ENCODE peak calls at places on chromosome 4, in six cellular contexts. One of them, this sample, is unnamed.

GRCh38 chr4:128386761-128387599 is 99.4 kb upstream of the PGRMC2 start:
- DNase-seq in neural progenitor cell: no peak
- DNase-seq in fibroblast of lung: peak; percentile 98
- DNase-seq in astrocyte: peak; percentile 98
- DNase-seq in cardiac muscle cell: no peak
- DNase-seq in A673: peak; percentile 80
- DNase-seq in this sample: peak; percentile 91

GRCh38 chr4:6225469-6225868 is 25.1 kb upstream of the JAKMIP1 start:
- DNase-seq in neural progenitor cell: peak; percentile 79
- DNase-seq in astrocyte: peak; percentile 9
- DNase-seq in fibroblast of lung: peak; percentile 9
- DNase-seq in cardiac muscle cell: peak; percentile 80
- DNase-seq in A673: peak; percentile 46
- DNase-seq in this sample: no peak

GRCh38 chr4:163171590-163171989 is 4.9 kb upstream of the NAF1 start:
- DNase-seq in neural progenitor cell: no peak
- DNase-seq in A673: no peak
- DNase-seq in fibroblast of lung: no peak
- DNase-seq in astrocyte: no peak
- DNase-seq in cardiac muscle cell: no peak
- DNase-seq in this sample: no peak

GRCh38 chr4:28229092-28229491 is 1368.5 kb downstream of the STIM2 start:
- DNase-seq in fibroblast of lung: peak; percentile 19
- DNase-seq in neural progenitor cell: peak; percentile 62
- DNase-seq in cardiac muscle cell: no peak
- DNase-seq in astrocyte: peak; percentile 22
- DNase-seq in A673: no peak
- DNase-seq in this sample: no peak

GRCh38 chr4:167885872-167886271 is 206.5 kb upstream of the ANXA10 start:
- DNase-seq in fibroblast of lung: peak; percentile 8
- DNase-seq in astrocyte: no peak
- DNase-seq in cardiac muscle cell: no peak
- DNase-seq in neural progenitor cell: no peak
- DNase-seq in A673: no peak
- DNase-seq in this sample: no peak

GRCh38 chr4:127783026-127783769 is 1.1 kb downstream of the HSPA4L start:
- DNase-seq in astrocyte: peak; percentile 83
- DNase-seq in A673: no peak
- DNase-seq in cardiac muscle cell: peak; percentile 13
- DNase-seq in fibroblast of lung: peak; percentile 86
- DNase-seq in neural progenitor cell: peak; percentile 53
- DNase-seq in this sample: no peak

GRCh38 chr4:26839016-26839415 is 21.6 kb upstream of the STIM2 start:
- DNase-seq in neural progenitor cell: no peak
- DNase-seq in A673: no peak
- DNase-seq in fibroblast of lung: no peak
- DNase-seq in cardiac muscle cell: no peak
- DNase-seq in astrocyte: no peak
- DNase-seq in this sample: no peak

GRCh38 chr4:33160126-33160525 is 2440.0 kb downstream of the PCDH7 start:
- DNase-seq in astrocyte: no peak
- DNase-seq in A673: peak; percentile 42
- DNase-seq in cardiac muscle cell: peak; percentile 50
- DNase-seq in neural progenitor cell: peak; percentile 29
- DNase-seq in fibroblast of lung: no peak
- DNase-seq in this sample: no peak

GRCh38 chr4:123672987-123673386 is 276.4 kb downstream of the SPRY1 start:
- DNase-seq in A673: peak; percentile 27
- DNase-seq in cardiac muscle cell: no peak
- DNase-seq in neural progenitor cell: no peak
- DNase-seq in astrocyte: peak; percentile 74
- DNase-seq in fibroblast of lung: peak; percentile 73
- DNase-seq in this sample: peak; percentile 67

GRCh38 chr4:105624530-105624929 is 72.1 kb downstream of the ARHGEF38 start:
- DNase-seq in fibroblast of lung: peak; percentile 86
- DNase-seq in astrocyte: peak; percentile 81
- DNase-seq in A673: no peak
- DNase-seq in cardiac muscle cell: no peak
- DNase-seq in neural progenitor cell: no peak
- DNase-seq in this sample: no peak

GRCh38 chr4:123616970-123617392 is 220.4 kb downstream of the SPRY1 start:
- DNase-seq in A673: peak; percentile 92
- DNase-seq in astrocyte: no peak
- DNase-seq in fibroblast of lung: peak; percentile 35
- DNase-seq in cardiac muscle cell: no peak
- DNase-seq in neural progenitor cell: peak; percentile 45
- DNase-seq in this sample: no peak

GRCh38 chr4:152344001-152344400 is 191.9 kb downstream of the FBXW7 start:
- DNase-seq in fibroblast of lung: no peak
- DNase-seq in A673: no peak
- DNase-seq in cardiac muscle cell: no peak
- DNase-seq in astrocyte: no peak
- DNase-seq in neural progenitor cell: no peak
- DNase-seq in this sample: no peak

GRCh38 chr4:36734296-36734695 is 452.9 kb downstream of the DTHD1 start:
- DNase-seq in neural progenitor cell: no peak
- DNase-seq in astrocyte: no peak
- DNase-seq in A673: no peak
- DNase-seq in fibroblast of lung: no peak
- DNase-seq in cardiac muscle cell: no peak
- DNase-seq in this sample: no peak

GRCh38 chr4:81472249-81473085 is 760 bp upstream of the RASGEF1B start:
- DNase-seq in cardiac muscle cell: peak; percentile 55
- DNase-seq in fibroblast of lung: no peak
- DNase-seq in A673: peak; percentile 67
- DNase-seq in neural progenitor cell: peak; percentile 60
- DNase-seq in astrocyte: peak; percentile 8
- DNase-seq in this sample: no peak

GRCh38 chr4:8644461-8644891 is 51.9 kb downstream of the CPZ start:
- DNase-seq in neural progenitor cell: peak; percentile 61
- DNase-seq in A673: no peak
- DNase-seq in cardiac muscle cell: no peak
- DNase-seq in astrocyte: no peak
- DNase-seq in fibroblast of lung: no peak
- DNase-seq in this sample: no peak

GRCh38 chr4:8646296-8647093 is 53.9 kb downstream of the CPZ start:
- DNase-seq in cardiac muscle cell: no peak
- DNase-seq in fibroblast of lung: no peak
- DNase-seq in neural progenitor cell: peak; percentile 78
- DNase-seq in A673: no peak
- DNase-seq in astrocyte: no peak
- DNase-seq in this sample: no peak

GRCh38 chr4:8645753-8646124 is 53.2 kb downstream of the CPZ start:
- DNase-seq in astrocyte: no peak
- DNase-seq in neural progenitor cell: no peak
- DNase-seq in cardiac muscle cell: no peak
- DNase-seq in fibroblast of lung: no peak
- DNase-seq in A673: no peak
- DNase-seq in this sample: no peak

GRCh38 chr4:8643986-8644385 is 51.4 kb downstream of the CPZ start:
- DNase-seq in astrocyte: no peak
- DNase-seq in cardiac muscle cell: no peak
- DNase-seq in A673: no peak
- DNase-seq in fibroblast of lung: no peak
- DNase-seq in neural progenitor cell: no peak
- DNase-seq in this sample: no peak

GRCh38 chr4:8644966-8645752 is 52.6 kb downstream of the CPZ start:
- DNase-seq in A673: no peak
- DNase-seq in astrocyte: no peak
- DNase-seq in cardiac muscle cell: no peak
- DNase-seq in fibroblast of lung: no peak
- DNase-seq in neural progenitor cell: no peak
- DNase-seq in this sample: no peak
- H3K27me3 ChIP-seq in A673: peaks cover 41% of the 10 kb centered on the region
- H3K27me3 ChIP-seq in astrocyte: peaks cover 9% of the 10 kb centered on the region
- H3K27me3 ChIP-seq in cardiac muscle cell: no peaks in the 10 kb centered on the region
- H3K27me3 ChIP-seq in fibroblast of lung: no peaks in the 10 kb centered on the region
- H3K27me3 ChIP-seq in neural progenitor cell: no peaks in the 10 kb centered on the region
- H3K27me3 ChIP-seq in this sample: peaks cover 34% of the 10 kb centered on the region

GRCh38 chr4:173420324-173420752 is 21.4 kb upstream of the SCRG1 start:
- DNase-seq in fibroblast of lung: peak; percentile 23
- DNase-seq in neural progenitor cell: no peak
- DNase-seq in A673: peak; percentile 61
- DNase-seq in cardiac muscle cell: no peak
- DNase-seq in astrocyte: no peak
- DNase-seq in this sample: no peak

GRCh38 chr4:173420821-173421220 is 21.9 kb upstream of the SCRG1 start:
- DNase-seq in neural progenitor cell: no peak
- DNase-seq in astrocyte: peak; percentile 82
- DNase-seq in A673: no peak
- DNase-seq in cardiac muscle cell: no peak
- DNase-seq in fibroblast of lung: peak; percentile 82
- DNase-seq in this sample: no peak

GRCh38 chr4:173426064-173426463 is 27.1 kb upstream of the SCRG1 start:
- DNase-seq in fibroblast of lung: no peak
- DNase-seq in astrocyte: no peak
- DNase-seq in neural progenitor cell: no peak
- DNase-seq in cardiac muscle cell: no peak
- DNase-seq in A673: no peak
- DNase-seq in this sample: no peak

DNA sequence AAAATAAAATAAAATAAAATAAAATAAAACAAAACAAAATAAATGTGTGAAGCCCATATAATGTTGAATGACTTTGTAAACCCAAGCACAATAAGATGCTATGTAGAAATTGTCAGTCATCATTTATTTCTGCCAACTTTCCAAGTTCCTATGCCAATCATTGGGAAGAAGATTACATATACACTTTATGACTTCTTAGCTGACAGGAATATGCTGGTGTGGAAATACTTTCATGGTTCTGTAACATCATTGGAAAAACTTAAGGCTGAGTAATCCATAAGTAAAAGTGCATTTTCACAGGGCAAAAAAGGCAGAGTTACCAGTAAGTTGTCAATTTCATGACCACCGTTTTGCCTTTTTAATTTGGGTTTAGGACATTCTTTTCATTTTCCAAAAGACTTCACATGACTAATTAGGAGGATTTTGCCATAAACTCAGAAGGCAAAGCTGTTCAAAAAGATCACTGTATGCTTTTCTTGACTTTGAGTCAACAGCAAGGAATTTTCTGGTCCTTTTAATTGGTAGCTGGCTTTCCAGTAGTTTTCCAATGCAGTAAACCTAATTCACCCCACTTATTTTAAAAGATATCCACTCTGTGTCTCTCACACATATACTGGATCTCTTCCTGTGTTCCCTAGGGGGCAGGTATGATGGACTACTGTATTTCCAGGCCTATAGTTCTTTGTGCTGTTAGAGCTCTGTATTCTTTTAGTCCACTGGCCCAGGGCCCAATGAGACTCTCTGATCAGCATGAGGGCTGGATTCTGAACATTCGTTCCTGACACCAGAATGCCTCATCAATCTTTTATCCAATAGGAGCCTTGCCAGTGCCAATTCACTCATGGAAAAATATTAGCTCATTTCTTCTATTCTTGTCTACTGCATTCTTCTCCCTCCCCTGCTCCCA is 26.2 kb upstream of the SCRG1 start:
- DNase-seq in astrocyte: peak; percentile 91
- DNase-seq in neural progenitor cell: no peak
- DNase-seq in cardiac muscle cell: no peak
- DNase-seq in fibroblast of lung: peak; percentile 91
- DNase-seq in A673: peak; percentile 22
- DNase-seq in this sample: no peak
- TF ChIP-seq CTCF in astrocyte: no peak
- TF ChIP-seq CTCF in neural progenitor cell: no peak
- TF ChIP-seq CTCF in cardiac muscle cell: no peak
- TF ChIP-seq CTCF in fibroblast of lung: no peak
- TF ChIP-seq CTCF in A673: no peak
- TF ChIP-seq CTCF in this sample: no peak

DNA sequence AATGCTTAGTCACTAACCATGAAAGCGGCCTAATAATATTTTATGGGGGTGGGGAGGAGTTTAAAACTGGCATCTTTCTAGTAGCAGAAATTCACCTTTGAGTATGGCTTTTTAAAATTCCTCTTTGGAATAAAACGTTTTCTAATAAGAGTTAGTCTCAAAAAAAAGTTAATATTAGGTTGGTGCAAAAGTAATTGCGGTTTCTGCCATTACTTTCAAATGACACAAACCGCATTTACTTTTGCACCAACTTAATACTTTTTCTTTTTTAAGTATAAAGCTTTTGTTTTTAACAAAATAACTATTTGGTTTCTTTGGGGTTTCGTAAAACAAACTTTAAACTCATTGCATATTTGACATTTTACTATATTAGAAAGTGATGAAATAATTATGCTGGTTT is 68.4 kb downstream of the FBXO8 start:
- DNase-seq in neural progenitor cell: no peak
- DNase-seq in astrocyte: no peak
- DNase-seq in cardiac muscle cell: no peak
- DNase-seq in fibroblast of lung: no peak
- DNase-seq in A673: no peak
- DNase-seq in this sample: no peak
- H3K27me3 ChIP-seq in neural progenitor cell: peaks cover 100% of the 10 kb centered on the region
- H3K27me3 ChIP-seq in astrocyte: peaks cover 96% of the 10 kb centered on the region
- H3K27me3 ChIP-seq in cardiac muscle cell: peaks cover 94% of the 10 kb centered on the region
- H3K27me3 ChIP-seq in fibroblast of lung: peaks cover 48% of the 10 kb centered on the region
- H3K27me3 ChIP-seq in A673: no peaks in the 10 kb centered on the region
- H3K27me3 ChIP-seq in this sample: peaks cover 64% of the 10 kb centered on the region

GRCh38 chr4:177375971-177376370 is 66.3 kb downstream of the AGA start:
- DNase-seq in fibroblast of lung: peak; percentile 30
- DNase-seq in cardiac muscle cell: no peak
- DNase-seq in astrocyte: no peak
- DNase-seq in A673: no peak
- DNase-seq in neural progenitor cell: peak; percentile 11
- DNase-seq in this sample: no peak
- TF ChIP-seq CTCF in fibroblast of lung: no peak
- TF ChIP-seq CTCF in cardiac muscle cell: no peak
- TF ChIP-seq CTCF in astrocyte: no peak
- TF ChIP-seq CTCF in A673: no peak
- TF ChIP-seq CTCF in neural progenitor cell: peak; percentile 20
- TF ChIP-seq CTCF in this sample: no peak

DNA sequence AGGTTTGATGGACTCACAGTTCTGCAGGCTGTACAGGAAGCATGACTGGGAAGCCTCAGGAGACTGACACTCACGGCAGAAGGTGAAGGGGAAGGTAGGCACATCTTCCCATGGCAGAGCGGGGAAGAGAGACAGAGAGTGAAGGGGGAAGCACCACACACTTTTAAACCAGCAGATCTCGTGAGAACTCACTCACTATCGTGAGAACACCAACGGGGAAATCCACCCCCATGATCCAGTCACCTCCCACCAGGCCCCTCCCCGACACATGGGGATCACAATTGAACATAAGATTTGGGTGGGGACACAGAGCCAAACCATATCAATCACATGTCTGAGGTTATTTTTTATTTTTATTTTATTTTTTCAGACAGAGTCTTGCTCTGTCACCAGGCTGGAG is 4.9 kb upstream of the NAT8L start:
- DNase-seq in fibroblast of lung: no peak
- DNase-seq in astrocyte: no peak
- DNase-seq in neural progenitor cell: no peak
- DNase-seq in cardiac muscle cell: no peak
- DNase-seq in A673: no peak
- DNase-seq in this sample: no peak
- H3K27me3 ChIP-seq in fibroblast of lung: peaks cover 15% of the 10 kb centered on the region
- H3K27me3 ChIP-seq in astrocyte: peaks cover 33% of the 10 kb centered on the region
- H3K27me3 ChIP-seq in neural progenitor cell: peaks cover 72% of the 10 kb centered on the region
- H3K27me3 ChIP-seq in cardiac muscle cell: peaks cover 30% of the 10 kb centered on the region
- H3K27me3 ChIP-seq in A673: peaks cover 20% of the 10 kb centered on the region
- H3K27me3 ChIP-seq in this sample: peaks cover 16% of the 10 kb centered on the region

GRCh38 chr4:10593130-10593529 is 91.4 kb downstream of the CLNK start:
- DNase-seq in fibroblast of lung: no peak
- DNase-seq in cardiac muscle cell: no peak
- DNase-seq in A673: no peak
- DNase-seq in neural progenitor cell: peak; percentile 31
- DNase-seq in astrocyte: no peak
- DNase-seq in this sample: no peak
- TF ChIP-seq CTCF in fibroblast of lung: no peak
- TF ChIP-seq CTCF in cardiac muscle cell: no peak
- TF ChIP-seq CTCF in A673: no peak
- TF ChIP-seq CTCF in neural progenitor cell: peak; percentile 30
- TF ChIP-seq CTCF in astrocyte: no peak
- TF ChIP-seq CTCF in this sample: no peak

This sample was measured in kidney epithelial cell.